ENCODE peak calls at places on chromosomes 16 and 17, in nine cellular contexts. One of them, this sample, is unnamed.

GRCh38 chr16:57972285-57972684 is 1.4 kb upstream of the CNGB1 start:
- DNase-seq in cardiac muscle cell: no peak
- DNase-seq in cardiac fibroblast: no peak
- DNase-seq in CD8-positive, alpha-beta T cell: no peak
- DNase-seq in GM12865: no peak
- DNase-seq in stomach: no peak
- DNase-seq in IMR-90: no peak
- DNase-seq in heart left ventricle: no peak
- DNase-seq in AG04450: no peak
- DNase-seq in this sample: no peak

GRCh38 chr17:10772425-10773380 is 31.2 kb downstream of the TMEM238L start:
- DNase-seq in GM12865: peak
- DNase-seq in CD8-positive, alpha-beta T cell: no peak
- DNase-seq in cardiac muscle cell: peak
- DNase-seq in AG04450: no peak
- DNase-seq in heart left ventricle: no peak
- DNase-seq in IMR-90: peak
- DNase-seq in stomach: peak
- DNase-seq in cardiac fibroblast: peak
- DNase-seq in this sample: peak

GRCh38 chr16:83738926-83739503 is 68.8 kb upstream of the HSBP1 start:
- DNase-seq in heart left ventricle: no peak
- DNase-seq in cardiac muscle cell: peak
- DNase-seq in CD8-positive, alpha-beta T cell: no peak
- DNase-seq in IMR-90: peak
- DNase-seq in cardiac fibroblast: no peak
- DNase-seq in stomach: no peak
- DNase-seq in AG04450: no peak
- DNase-seq in GM12865: no peak
- DNase-seq in this sample: no peak

GRCh38 chr17:5540321-5540720 is 44.0 kb downstream of the NLRP1 start:
- DNase-seq in CD8-positive, alpha-beta T cell: no peak
- DNase-seq in stomach: no peak
- DNase-seq in AG04450: no peak
- DNase-seq in IMR-90: no peak
- DNase-seq in cardiac muscle cell: no peak
- DNase-seq in cardiac fibroblast: no peak
- DNase-seq in heart left ventricle: no peak
- DNase-seq in GM12865: no peak
- DNase-seq in this sample: no peak

GRCh38 chr16:16018705-16019104 is 69.3 kb downstream of the ABCC1 start:
- DNase-seq in heart left ventricle: no peak
- DNase-seq in stomach: no peak
- DNase-seq in cardiac fibroblast: no peak
- DNase-seq in AG04450: no peak
- DNase-seq in IMR-90: no peak
- DNase-seq in GM12865: no peak
- DNase-seq in CD8-positive, alpha-beta T cell: no peak
- DNase-seq in cardiac muscle cell: no peak
- DNase-seq in this sample: no peak

GRCh38 chr16:54780266-54780665 is 150.4 kb upstream of the IRX5 start:
- DNase-seq in IMR-90: no peak
- DNase-seq in cardiac fibroblast: no peak
- DNase-seq in heart left ventricle: no peak
- DNase-seq in GM12865: no peak
- DNase-seq in stomach: no peak
- DNase-seq in CD8-positive, alpha-beta T cell: no peak
- DNase-seq in AG04450: no peak
- DNase-seq in cardiac muscle cell: no peak
- DNase-seq in this sample: no peak

GRCh38 chr16:80788016-80788415 is 16.4 kb downstream of the CDYL2 start:
- DNase-seq in cardiac fibroblast: peak
- DNase-seq in CD8-positive, alpha-beta T cell: no peak
- DNase-seq in cardiac muscle cell: no peak
- DNase-seq in GM12865: no peak
- DNase-seq in heart left ventricle: no peak
- DNase-seq in AG04450: no peak
- DNase-seq in IMR-90: no peak
- DNase-seq in stomach: no peak
- DNase-seq in this sample: no peak

GRCh38 chr17:54372071-54372720 is 528.5 kb upstream of the TOM1L1 start:
- DNase-seq in stomach: no peak
- DNase-seq in cardiac fibroblast: no peak
- DNase-seq in AG04450: no peak
- DNase-seq in heart left ventricle: no peak
- DNase-seq in cardiac muscle cell: no peak
- DNase-seq in GM12865: no peak
- DNase-seq in CD8-positive, alpha-beta T cell: no peak
- DNase-seq in IMR-90: no peak
- DNase-seq in this sample: no peak

GRCh38 chr17:6569391-6570302 is 13.3 kb upstream of the PITPNM3 start:
- DNase-seq in AG04450: no peak
- DNase-seq in CD8-positive, alpha-beta T cell: no peak
- DNase-seq in GM12865: no peak
- DNase-seq in stomach: peak
- DNase-seq in cardiac muscle cell: no peak
- DNase-seq in cardiac fibroblast: no peak
- DNase-seq in heart left ventricle: no peak
- DNase-seq in IMR-90: no peak
- DNase-seq in this sample: no peak

GRCh38 chr16:69187387-69187890 is 475 bp downstream of the SNTB2 start:
- DNase-seq in GM12865: peak
- DNase-seq in heart left ventricle: peak
- DNase-seq in cardiac fibroblast: no peak
- DNase-seq in CD8-positive, alpha-beta T cell: peak
- DNase-seq in cardiac muscle cell: peak
- DNase-seq in AG04450: no peak
- DNase-seq in stomach: peak
- DNase-seq in IMR-90: no peak
- DNase-seq in this sample: peak

GRCh38 chr16:2520097-2520783 is at the start of gene AMDHD2:
- DNase-seq in heart left ventricle: peak
- DNase-seq in GM12865: peak
- DNase-seq in cardiac muscle cell: peak
- DNase-seq in stomach: peak
- DNase-seq in IMR-90: peak
- DNase-seq in AG04450: peak
- DNase-seq in cardiac fibroblast: peak
- DNase-seq in CD8-positive, alpha-beta T cell: peak
- DNase-seq in this sample: peak

GRCh38 chr17:74736423-74737298 is at the start of gene RAB37:
- DNase-seq in CD8-positive, alpha-beta T cell: peak
- DNase-seq in GM12865: peak
- DNase-seq in stomach: peak
- DNase-seq in cardiac fibroblast: peak
- DNase-seq in cardiac muscle cell: peak
- DNase-seq in IMR-90: no peak
- DNase-seq in heart left ventricle: no peak
- DNase-seq in AG04450: no peak
- DNase-seq in this sample: peak

GRCh38 chr16:14562691-14563491 is 67.2 kb downstream of the PARN start:
- DNase-seq in stomach: peak
- DNase-seq in heart left ventricle: peak
- DNase-seq in CD8-positive, alpha-beta T cell: no peak
- DNase-seq in cardiac muscle cell: peak
- DNase-seq in cardiac fibroblast: peak
- DNase-seq in AG04450: no peak
- DNase-seq in GM12865: no peak
- DNase-seq in IMR-90: peak
- DNase-seq in this sample: peak

GRCh38 chr17:5364156-5364555 is 55.3 kb downstream of the NUP88 start:
- DNase-seq in CD8-positive, alpha-beta T cell: no peak
- DNase-seq in cardiac fibroblast: peak
- DNase-seq in AG04450: peak
- DNase-seq in GM12865: no peak
- DNase-seq in IMR-90: peak
- DNase-seq in cardiac muscle cell: peak
- DNase-seq in stomach: no peak
- DNase-seq in heart left ventricle: no peak
- DNase-seq in this sample: no peak

GRCh38 chr17:61444831-61445230 is 7.4 kb upstream of the TBX4 start:
- DNase-seq in CD8-positive, alpha-beta T cell: no peak
- DNase-seq in cardiac fibroblast: no peak
- DNase-seq in AG04450: no peak
- DNase-seq in IMR-90: peak
- DNase-seq in stomach: no peak
- DNase-seq in cardiac muscle cell: no peak
- DNase-seq in heart left ventricle: no peak
- DNase-seq in GM12865: no peak
- DNase-seq in this sample: no peak

GRCh38 chr17:72658675-72659074 is 433.8 kb downstream of the SLC39A11 start:
- DNase-seq in cardiac fibroblast: no peak
- DNase-seq in CD8-positive, alpha-beta T cell: no peak
- DNase-seq in stomach: no peak
- DNase-seq in IMR-90: no peak
- DNase-seq in heart left ventricle: no peak
- DNase-seq in cardiac muscle cell: no peak
- DNase-seq in AG04450: no peak
- DNase-seq in GM12865: no peak
- DNase-seq in this sample: no peak

GRCh38 chr17:42010898-42011516 is 6.2 kb downstream of the DNAJC7 start:
- DNase-seq in CD8-positive, alpha-beta T cell: no peak
- DNase-seq in cardiac muscle cell: peak
- DNase-seq in IMR-90: peak
- DNase-seq in stomach: no peak
- DNase-seq in cardiac fibroblast: peak
- DNase-seq in GM12865: peak
- DNase-seq in AG04450: no peak
- DNase-seq in heart left ventricle: no peak
- DNase-seq in this sample: no peak

GRCh38 chr17:42005128-42005527 is 12.1 kb downstream of the DNAJC7 start:
- DNase-seq in heart left ventricle: no peak
- DNase-seq in stomach: no peak
- DNase-seq in IMR-90: no peak
- DNase-seq in CD8-positive, alpha-beta T cell: no peak
- DNase-seq in cardiac fibroblast: no peak
- DNase-seq in AG04450: no peak
- DNase-seq in GM12865: no peak
- DNase-seq in cardiac muscle cell: no peak
- DNase-seq in this sample: no peak

DNA sequence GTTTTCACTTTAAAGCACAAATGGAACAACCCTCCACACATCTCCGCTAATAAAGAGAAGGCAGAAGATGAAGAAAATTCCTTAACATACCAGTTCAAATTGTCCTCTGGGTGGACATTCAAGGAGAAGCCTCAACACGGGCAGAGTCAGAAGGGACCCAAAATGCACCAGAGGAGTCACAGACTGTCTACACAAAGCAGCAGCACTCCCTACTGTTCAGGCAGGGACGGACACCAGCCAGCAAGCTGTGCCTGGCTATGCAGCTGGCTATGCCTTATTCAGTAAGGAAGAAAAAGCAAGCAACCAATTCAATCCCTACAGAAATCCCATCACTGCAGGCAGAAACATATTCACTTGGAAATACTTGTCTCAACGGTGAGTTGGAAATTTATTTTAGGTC is 8.1 kb downstream of the DNAJC7 start:
- DNase-seq in stomach: no peak
- DNase-seq in heart left ventricle: no peak
- DNase-seq in CD8-positive, alpha-beta T cell: no peak
- DNase-seq in AG04450: no peak
- DNase-seq in GM12865: no peak
- DNase-seq in IMR-90: no peak
- DNase-seq in cardiac fibroblast: no peak
- DNase-seq in cardiac muscle cell: no peak
- DNase-seq in this sample: no peak
- TF ChIP-seq CTCF in stomach: no peak
- TF ChIP-seq CTCF in heart left ventricle: no peak
- TF ChIP-seq CTCF in CD8-positive, alpha-beta T cell: no peak
- TF ChIP-seq CTCF in AG04450: no peak
- TF ChIP-seq CTCF in GM12865: peak
- TF ChIP-seq CTCF in IMR-90: peak
- TF ChIP-seq CTCF in cardiac fibroblast: peak
- TF ChIP-seq CTCF in cardiac muscle cell: peak
- TF ChIP-seq CTCF in this sample: no peak

GRCh38 chr16:67284699-67285646 is 5.6 kb downstream of the PLEKHG4 start:
- DNase-seq in GM12865: peak
- DNase-seq in cardiac fibroblast: peak
- DNase-seq in CD8-positive, alpha-beta T cell: no peak
- DNase-seq in AG04450: no peak
- DNase-seq in cardiac muscle cell: peak
- DNase-seq in IMR-90: peak
- DNase-seq in heart left ventricle: no peak
- DNase-seq in stomach: peak
- DNase-seq in this sample: peak
- TF ChIP-seq CTCF in GM12865: peak
- TF ChIP-seq CTCF in cardiac fibroblast: peak
- TF ChIP-seq CTCF in CD8-positive, alpha-beta T cell: no peak
- TF ChIP-seq CTCF in AG04450: peak
- TF ChIP-seq CTCF in cardiac muscle cell: peak
- TF ChIP-seq CTCF in IMR-90: peak
- TF ChIP-seq CTCF in heart left ventricle: peak
- TF ChIP-seq CTCF in stomach: peak
- TF ChIP-seq CTCF in this sample: peak

DNA sequence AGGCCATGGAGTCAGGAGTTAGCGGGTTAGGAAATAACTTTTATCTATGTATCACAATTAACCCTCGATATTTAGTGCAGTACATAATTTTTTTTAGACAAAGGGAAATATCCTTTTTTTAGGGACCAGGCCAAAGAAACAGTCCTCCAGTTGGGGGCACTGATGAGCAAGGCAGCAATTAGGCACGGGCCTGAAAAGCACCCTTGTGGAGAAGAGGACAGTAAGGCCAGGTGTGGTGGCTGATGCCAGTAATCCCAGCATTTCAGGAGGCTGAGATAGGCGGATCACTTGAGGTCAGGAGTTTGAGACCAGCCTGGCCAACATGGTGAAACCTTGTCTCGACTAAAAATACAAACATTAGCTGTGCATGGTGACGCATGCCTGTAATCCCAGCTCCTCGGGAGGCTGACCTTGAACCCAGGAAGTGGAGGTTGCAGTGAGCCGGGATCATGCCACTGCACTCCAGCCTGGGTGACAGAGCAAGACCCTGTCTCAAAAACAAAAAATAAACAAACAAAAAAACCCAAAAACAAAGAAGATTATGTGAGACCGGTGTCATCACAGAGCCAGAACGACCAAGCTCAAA is 158.3 kb upstream of the NOL11 start:
- DNase-seq in GM12865: peak
- DNase-seq in IMR-90: no peak
- DNase-seq in heart left ventricle: no peak
- DNase-seq in cardiac fibroblast: peak
- DNase-seq in AG04450: no peak
- DNase-seq in stomach: no peak
- DNase-seq in cardiac muscle cell: no peak
- DNase-seq in CD8-positive, alpha-beta T cell: no peak
- DNase-seq in this sample: peak
- TF ChIP-seq CTCF in GM12865: peak
- TF ChIP-seq CTCF in IMR-90: no peak
- TF ChIP-seq CTCF in heart left ventricle: no peak
- TF ChIP-seq CTCF in cardiac fibroblast: peak
- TF ChIP-seq CTCF in AG04450: no peak
- TF ChIP-seq CTCF in stomach: no peak
- TF ChIP-seq CTCF in cardiac muscle cell: peak
- TF ChIP-seq CTCF in CD8-positive, alpha-beta T cell: no peak
- TF ChIP-seq CTCF in this sample: no peak

DNA sequence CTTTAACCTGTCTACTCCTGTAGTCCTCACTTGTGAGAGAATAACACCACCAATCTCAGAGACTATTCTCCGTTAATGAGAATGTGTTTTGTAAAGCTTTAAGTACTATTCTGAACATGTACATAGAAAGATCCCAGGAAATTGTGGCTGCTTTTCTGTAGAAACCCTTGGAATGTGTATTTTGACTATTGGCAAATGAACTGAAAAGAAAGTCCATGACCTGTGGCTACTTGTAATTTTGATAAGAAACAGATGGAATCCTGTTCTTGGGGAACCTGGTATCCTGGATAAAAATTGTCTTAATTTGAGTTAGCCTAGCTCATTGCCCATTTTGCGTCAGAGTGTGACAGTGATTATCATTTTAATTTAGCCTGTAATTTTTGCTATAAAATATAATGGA is 9.1 kb downstream of the CTCF start:
- DNase-seq in GM12865: no peak
- DNase-seq in CD8-positive, alpha-beta T cell: no peak
- DNase-seq in stomach: no peak
- DNase-seq in IMR-90: peak
- DNase-seq in heart left ventricle: no peak
- DNase-seq in AG04450: no peak
- DNase-seq in cardiac muscle cell: peak
- DNase-seq in cardiac fibroblast: no peak
- DNase-seq in this sample: no peak
- TF ChIP-seq CTCF in GM12865: no peak
- TF ChIP-seq CTCF in CD8-positive, alpha-beta T cell: no peak
- TF ChIP-seq CTCF in stomach: no peak
- TF ChIP-seq CTCF in IMR-90: no peak
- TF ChIP-seq CTCF in heart left ventricle: no peak
- TF ChIP-seq CTCF in AG04450: no peak
- TF ChIP-seq CTCF in cardiac muscle cell: no peak
- TF ChIP-seq CTCF in cardiac fibroblast: no peak
- TF ChIP-seq CTCF in this sample: no peak